ENCODE peak calls at places on chromosomes 16 and 17, in ten cellular contexts. P is esophagus muscularis mucosa; K is ELR; F is RWPE1; Y is activated CD4-positive, alpha-beta T cell treated with anti-CD3 and anti-CD28 coated beads for 4 hours; V is EH; M is NCI-H510A; L is NCI-H187 treated with DMSO at 0.1 percent for 48 hours; O is T-helper 2 cell; Z is NCI-H1694. Q is an unnamed sample.

GRCh38 chr17:38663125-38663751 is 11.5 kb downstream of the EPOP start:
- DNase-seq in P (no peak), K (peak), F (peak), Y (peak), V (peak), M (peak), L (peak), O (no peak), Z (peak), Q (peak)

GRCh38 chr17:2059837-2060658 is 5.1 kb downstream of the HIC1 start:
- DNase-seq in P (no peak), K (no peak), F (no peak), Y (no peak), V (no peak), M (no peak), L (no peak), O (no peak), Z (no peak), Q (no peak)

GRCh38 chr17:44170499-44171201 is at the start of gene ASB16:
- DNase-seq in P (no peak), K (no peak), F (no peak), Y (no peak), V (peak), M (no peak), L (no peak), O (no peak), Z (peak), Q (no peak)

GRCh38 chr17:79927136-79927661 is 88.0 kb upstream of the CBX4 start:
- DNase-seq in P (no peak), K (no peak), F (no peak), Y (no peak), V (no peak), M (no peak), L (no peak), O (no peak), Z (no peak), Q (no peak)

GRCh38 chr17:59804910-59805381 is 87.8 kb downstream of the TUBD1 start:
- DNase-seq in P (no peak), K (no peak), F (no peak), Y (no peak), V (peak), M (no peak), L (no peak), O (no peak), Z (no peak), Q (no peak)

GRCh38 chr16:84577034-84577803 is 40.7 kb downstream of the COTL1 start:
- DNase-seq in P (no peak), K (no peak), F (no peak), Y (no peak), V (no peak), M (no peak), L (no peak), O (no peak), Z (no peak), Q (no peak)

GRCh38 chr17:47802341-47803022 is 19.1 kb downstream of the OSBPL7 start:
- DNase-seq in P (no peak), K (peak), F (peak), Y (peak), V (peak), M (peak), L (peak), O (peak), Z (peak), Q (peak)

GRCh38 chr17:6109541-6109940 is 39.4 kb downstream of the WSCD1 start:
- DNase-seq in P (no peak), K (no peak), F (no peak), Y (no peak), V (no peak), M (no peak), L (no peak), O (no peak), Z (no peak), Q (no peak)

GRCh38 chr16:31224092-31224955 is 7.4 kb upstream of the PYDC1 start:
- DNase-seq in P (no peak), K (no peak), F (no peak), Y (no peak), V (no peak), M (no peak), L (no peak), O (no peak), Z (no peak), Q (no peak)

GRCh38 chr17:2282297-2282873 is 21.2 kb downstream of the SMG6 start:
- DNase-seq in P (no peak), K (peak), F (peak), Y (no peak), V (peak), M (no peak), L (no peak), O (peak), Z (peak), Q (no peak)

GRCh38 chr17:79977711-79978544 is 57.7 kb downstream of the TBC1D16 start:
- DNase-seq in P (no peak), K (no peak), F (no peak), Y (no peak), V (no peak), M (no peak), L (no peak), O (no peak), Z (no peak), Q (no peak)

GRCh38 chr17:77563439-77564102 is 394.9 kb upstream of the TNRC6C start:
- DNase-seq in P (no peak), K (no peak), F (no peak), Y (no peak), V (no peak), M (no peak), L (no peak), O (no peak), Z (no peak), Q (no peak)

GRCh38 chr16:47317465-47318240 is 143.2 kb downstream of the ITFG1 start:
- DNase-seq in P (no peak), K (peak), F (no peak), Y (no peak), V (peak), M (no peak), L (no peak), O (no peak), Z (no peak), Q (no peak)

GRCh38 chr16:50671644-50672260 is 9.4 kb downstream of the SNX20 start:
- DNase-seq in P (no peak), K (peak), F (no peak), Y (no peak), V (peak), M (no peak), L (no peak), O (no peak), Z (peak), Q (peak)

GRCh38 chr16:30992931-30993816 is 8.2 kb downstream of the HSD3B7 start:
- DNase-seq in P (no peak), K (no peak), F (no peak), Y (no peak), V (no peak), M (no peak), L (no peak), O (no peak), Z (no peak), Q (no peak)

GRCh38 chr17:5672815-5673430 is 88.6 kb upstream of the NLRP1 start:
- DNase-seq in P (no peak), K (no peak), F (no peak), Y (no peak), V (no peak), M (no peak), L (no peak), O (no peak), Z (no peak), Q (no peak)

GRCh38 chr17:9244066-9245052 is 223.0 kb downstream of the NTN1 start:
- DNase-seq in P (no peak), K (no peak), F (no peak), Y (no peak), V (peak), M (no peak), L (no peak), O (no peak), Z (no peak), Q (no peak)

GRCh38 chr17:82655038-82655479 is 6.8 kb upstream of the WDR45B start:
- DNase-seq in P (no peak), K (peak), F (no peak), Y (no peak), V (no peak), M (no peak), L (no peak), O (no peak), Z (no peak), Q (no peak)

GRCh38 chr17:38861399-38861843 is 7.9 kb upstream of the RPL23 start:
- DNase-seq in P (no peak), K (peak), F (no peak), Y (no peak), V (no peak), M (no peak), L (no peak), O (no peak), Z (peak), Q (no peak)

GRCh38 chr16:88453621-88454314 is 688 bp downstream of the ZFPM1 start:
- DNase-seq in P (no peak), K (peak), F (peak), Y (peak), V (no peak), M (no peak), L (no peak), O (no peak), Z (no peak), Q (peak)

GRCh38 chr17:4900231-4901107 is 1.1 kb downstream of the C17orf107 start:
- DNase-seq in P (no peak), K (no peak), F (no peak), Y (peak), V (no peak), M (no peak), L (no peak), O (peak), Z (no peak), Q (peak)

Q was measured in stimulated activated CD4-positive, alpha-beta T cell treated with anti-CD3 and anti-CD28 coated beads, Interleukin-4, amount 100 ng/mL, for 4 hours.